ENCODE peak calls at places on chromosome 10, in five cellular contexts. B, F, K, J and M are unnamed samples.

GRCh38 chr10:86946215-86947170 is 10.9 kb downstream of the MMRN2 start:
- DNase-seq in K (no peak), J (no peak), B (peak), F (no peak), M (no peak)

GRCh38 chr10:117817116-117817515 is 229.6 kb downstream of the RAB11FIP2 start:
- DNase-seq in F (no peak), J (no peak), B (no peak), K (no peak), M (no peak)

GRCh38 chr10:110651044-110651958 is 7.2 kb downstream of the RBM20 start:
- DNase-seq in B (no peak), J (peak), K (peak), F (peak), M (peak)

GRCh38 chr10:131706952-131707351 is 193.9 kb upstream of the PPP2R2D start:
- DNase-seq in B (no peak), K (no peak), J (no peak), F (no peak), M (no peak)

GRCh38 chr10:52308251-52309031 is 5.6 kb upstream of the DKK1 start:
- DNase-seq in J (peak), F (peak), B (peak), K (peak), M (peak)

GRCh38 chr10:96721207-96721572 is 876 bp upstream of the PIK3AP1 start:
- DNase-seq in K (no peak), B (peak), J (no peak), F (no peak), M (no peak)

GRCh38 chr10:131859341-131860020 is 41.3 kb upstream of the PPP2R2D start:
- DNase-seq in F (no peak), J (no peak), B (peak), K (no peak), M (peak)

GRCh38 chr10:79221110-79222051 is 125.9 kb upstream of the PPIF start:
- DNase-seq in F (no peak), J (peak), K (no peak), B (peak), M (peak)

GRCh38 chr10:59631237-59631636 is 78.4 kb downstream of the SLC16A9 start:
- DNase-seq in F (no peak), J (no peak), K (no peak), B (no peak), M (no peak)

GRCh38 chr10:30581779-30582380 is 47.7 kb downstream of the LYZL2 start:
- DNase-seq in F (no peak), B (peak), K (peak), J (peak), M (peak)